ENCODE peak calls at places on chromosomes 11 and 22, in four cellular contexts. N, Q, P and C are unnamed samples.

GRCh38 chr11:118618115-118618990 is 10.9 kb downstream of the PHLDB1 start:
- DNase-seq in N (no peak), Q (peak), P (peak), C (peak)

GRCh38 chr11:118901494-118902335 is 18.0 kb downstream of the CXCR5 start:
- DNase-seq in N (no peak), Q (no peak), P (no peak), C (no peak)

GRCh38 chr11:133078591-133079179 is 453.6 kb downstream of the OPCML start:
- DNase-seq in N (no peak), Q (no peak), P (no peak), C (no peak)

GRCh38 chr22:29947410-29948387 is 64.7 kb downstream of the MTMR3 start:
- DNase-seq in N (no peak), Q (no peak), P (peak), C (no peak)

GRCh38 chr11:64102005-64102738 is 63.7 kb downstream of the MACROD1 start:
- DNase-seq in N (no peak), Q (no peak), P (no peak), C (no peak)

GRCh38 chr22:26430600-26430999 is 1.5 kb downstream of the ASPHD2 start:
- DNase-seq in N (no peak), Q (no peak), P (no peak), C (no peak)

GRCh38 chr11:120911943-120912342 is 112.0 kb upstream of the TBCEL start:
- DNase-seq in N (no peak), Q (no peak), P (no peak), C (no peak)

GRCh38 chr11:92226331-92227232 is 2.0 kb downstream of the FAT3 start:
- DNase-seq in N (no peak), Q (no peak), P (peak), C (no peak)

GRCh38 chr11:65468874-65469333 is 29.9 kb upstream of the MALAT1 start:
- DNase-seq in N (no peak), Q (peak), P (no peak), C (no peak)

GRCh38 chr11:86069408-86070086 is 663 bp upstream of the PICALM start:
- DNase-seq in N (peak), Q (no peak), P (peak), C (peak)

GRCh38 chr11:34281256-34281655 is 76.6 kb downstream of the ABTB2 start:
- DNase-seq in N (no peak), Q (no peak), P (no peak), C (no peak)

GRCh38 chr11:121482231-121483129 is 29.7 kb upstream of the SORL1-AS1 start:
- DNase-seq in N (peak), Q (no peak), P (no peak), C (no peak)

GRCh38 chr11:65586676-65587075 is 8.9 kb downstream of the KCNK7 start:
- DNase-seq in N (no peak), Q (no peak), P (no peak), C (peak)

GRCh38 chr22:47739216-47739615 is 976.8 kb downstream of the TBC1D22A start:
- DNase-seq in N (no peak), Q (no peak), P (no peak), C (no peak)

GRCh38 chr11:17471501-17471900 is 5.1 kb downstream of the ABCC8 start:
- DNase-seq in N (no peak), Q (no peak), P (no peak), C (no peak)

GRCh38 chr11:27041141-27041869 is 690 bp downstream of the BBOX1 start:
- DNase-seq in N (no peak), Q (no peak), P (no peak), C (no peak)

GRCh38 chr22:50084085-50084484 is 1.1 kb downstream of the MLC1 start:
- DNase-seq in N (no peak), Q (no peak), P (no peak), C (no peak)

GRCh38 chr11:62233730-62234129 is 8.3 kb upstream of the SCGB1D2 start:
- DNase-seq in N (no peak), Q (no peak), P (no peak), C (no peak)

GRCh38 chr11:66653123-66653522 is 14.6 kb downstream of the RBM4 start:
- DNase-seq in N (no peak), Q (no peak), P (peak), C (no peak)

GRCh38 chr11:47527186-47527585 is 25.7 kb downstream of the CELF1 start:
- DNase-seq in N (no peak), Q (no peak), P (no peak), C (no peak)

GRCh38 chr11:28259177-28259843 is 151.1 kb downstream of the METTL15 start:
- DNase-seq in N (no peak), Q (no peak), P (no peak), C (no peak)

GRCh38 chr11:87926250-87926970 is 248.8 kb downstream of the RAB38 start:
- DNase-seq in N (no peak), Q (no peak), P (peak), C (no peak)

GRCh38 chr11:36306888-36307287 is 10.8 kb downstream of the PRR5L start:
- DNase-seq in N (no peak), Q (no peak), P (peak), C (no peak)

GRCh38 chr11:99068832-99069231 is 48.1 kb downstream of the CNTN5 start:
- DNase-seq in N (no peak), Q (no peak), P (no peak), C (no peak)

GRCh38 chr11:68804786-68805185 is 36.9 kb downstream of the CPT1A start:
- DNase-seq in N (no peak), Q (no peak), P (no peak), C (no peak)

GRCh38 chr11:115159122-115159665 is 345.0 kb downstream of the CADM1 start:
- DNase-seq in N (no peak), Q (no peak), P (no peak), C (no peak)

GRCh38 chr11:70467196-70468085 is 69.1 kb downstream of the CTTN start:
- DNase-seq in N (peak), Q (peak), P (no peak), C (peak)

GRCh38 chr11:61978703-61979661 is 11.5 kb upstream of the FTH1 start:
- DNase-seq in N (no peak), Q (no peak), P (peak), C (no peak)

GRCh38 chr22:48782817-48783511 is 1044.7 kb downstream of the BRD1 start:
- DNase-seq in N (no peak), Q (no peak), P (no peak), C (no peak)

DNA sequence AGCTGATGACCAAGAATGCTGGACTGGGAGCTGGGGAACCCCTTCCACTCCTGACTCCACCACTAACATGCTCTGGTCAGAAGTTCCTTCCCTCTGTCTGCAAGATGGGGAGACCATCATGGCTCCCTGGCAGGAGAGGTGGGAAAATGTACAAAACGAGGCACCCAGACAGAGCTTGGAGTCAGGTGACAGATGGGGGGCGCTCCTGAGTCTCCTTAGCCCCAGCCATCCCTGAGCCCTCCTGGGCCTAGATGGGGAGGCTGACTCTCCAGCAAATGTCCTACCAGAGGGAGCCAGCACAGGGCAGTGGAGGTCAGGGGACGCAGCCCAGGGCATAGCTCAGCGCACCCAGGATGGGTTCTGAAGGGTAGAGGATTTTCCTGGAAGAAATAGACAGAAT is 20.0 kb downstream of the KCNJ4 start:
- DNase-seq in N (no peak), Q (no peak), P (no peak), C (no peak)
- TF ChIP-seq CTCF in N (no peak), Q (no peak), P (no peak), C (no peak)

GRCh38 chr22:46049726-46050450 is 72.9 kb upstream of the WNT7B start:
- DNase-seq in N (no peak), Q (peak), P (no peak), C (peak)
- H3K27ac ChIP-seq in N (no peak), Q (peak), P (no peak), C (no peak)

GRCh38 chr11:134819026-134819425 is 407.0 kb upstream of the B3GAT1 start:
- DNase-seq in N (no peak), Q (no peak), P (no peak), C (no peak)
- TF ChIP-seq CTCF in N (no peak), Q (no peak), P (no peak), C (peak)

DNA sequence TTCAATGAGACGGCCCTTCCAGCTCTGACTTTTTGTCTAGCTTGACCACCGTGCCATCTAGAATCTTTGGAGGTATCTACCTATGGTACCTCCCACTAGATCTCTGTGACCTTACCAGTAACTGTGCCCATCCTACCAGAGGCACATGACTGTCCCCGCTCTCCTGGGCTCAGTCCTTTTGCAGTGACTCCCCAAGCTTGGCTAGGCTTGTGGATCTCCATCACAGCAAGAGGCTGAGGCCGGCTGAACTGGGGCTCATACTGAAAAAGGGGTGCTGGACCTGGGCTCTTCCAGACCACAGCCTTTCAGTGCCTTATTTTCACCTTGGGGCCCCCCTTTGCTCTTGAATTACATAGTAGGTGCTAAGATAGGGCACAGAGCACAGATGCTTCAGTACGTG is 27.3 kb downstream of the RELT start:
- DNase-seq in N (no peak), Q (peak), P (no peak), C (no peak)
- H3K27ac ChIP-seq in N (no peak), Q (no peak), P (no peak), C (no peak)

DNA sequence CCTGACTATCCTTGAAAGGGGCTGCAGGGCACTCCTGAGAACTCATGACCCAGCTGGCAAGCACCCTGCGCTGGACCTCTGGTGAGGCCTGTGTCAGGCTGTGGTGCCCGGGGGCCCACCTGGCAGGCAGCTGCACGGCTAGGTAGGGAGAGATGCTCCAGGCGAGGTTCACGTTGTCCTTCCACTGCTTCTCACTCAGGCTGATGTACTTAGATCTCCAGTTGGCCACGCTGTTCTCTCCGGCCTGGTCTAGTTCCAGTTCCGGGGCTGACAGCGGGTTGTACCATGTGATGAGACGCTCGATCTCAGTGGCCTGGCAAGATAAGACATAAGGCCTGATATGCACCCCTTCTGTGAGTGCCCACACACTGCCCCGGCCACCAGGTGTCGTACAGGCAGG is 44.7 kb upstream of the SERPIND1 start:
- DNase-seq in N (no peak), Q (no peak), P (no peak), C (no peak)
- TF ChIP-seq CTCF in N (no peak), Q (no peak), P (no peak), C (no peak)

DNA sequence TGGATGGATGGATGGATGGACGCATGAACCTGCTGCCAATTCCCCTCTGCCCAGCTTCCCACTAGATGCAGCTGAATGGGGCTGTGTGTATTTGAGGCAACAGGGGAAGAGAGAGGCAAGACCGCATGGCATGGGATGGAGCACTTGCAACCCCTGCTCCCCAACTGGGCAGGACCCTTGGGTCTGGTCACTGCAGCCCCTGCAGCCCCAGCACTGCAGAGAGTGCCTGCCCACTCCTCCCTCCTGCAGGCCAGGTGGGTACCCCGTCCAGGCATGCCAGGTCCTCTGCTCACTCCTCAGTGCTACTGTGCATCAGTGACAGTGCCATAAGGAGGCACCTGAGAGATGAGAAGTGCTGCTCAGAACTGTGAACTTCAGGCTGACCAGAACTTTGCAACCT is 40.3 kb downstream of the OSBPL5 start:
- DNase-seq in N (no peak), Q (no peak), P (no peak), C (no peak)
- H3K27ac ChIP-seq in N (no peak), Q (no peak), P (no peak), C (no peak)

DNA sequence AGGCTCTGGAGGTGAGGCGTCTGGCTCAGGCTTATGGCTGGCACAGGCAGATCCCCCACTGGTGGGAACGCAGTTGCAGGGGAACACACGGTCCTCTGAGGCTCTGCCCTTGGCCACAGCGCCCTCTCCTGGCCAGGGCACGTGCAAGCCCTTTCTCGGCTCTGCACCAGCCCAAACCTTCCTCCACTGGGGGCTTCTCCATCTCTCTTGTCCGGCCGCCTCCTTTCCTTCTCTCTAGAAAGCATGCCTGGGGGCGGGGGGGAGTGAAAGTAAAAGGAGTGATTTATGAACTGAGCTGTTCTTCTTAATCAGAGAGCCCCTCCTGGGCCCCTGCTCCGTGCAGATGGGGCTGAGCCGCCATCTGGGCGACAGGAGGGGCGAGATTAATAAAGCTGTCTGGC is 56.5 kb downstream of the TP53I11 start:
- DNase-seq in N (no peak), Q (peak), P (peak), C (peak)
- TF ChIP-seq CTCF in N (peak), Q (peak), P (peak), C (peak)